ENCODE peak calls at places on chromosomes 12 and 14, in six cellular contexts. V, X, U, N, F and B are unnamed samples. For H3K36me3, the result is how much of the 10 kb centered on the place peaks cover.

GRCh38 chr12:102299731-102300130 is 102.1 kb upstream of the PMCH start:
- DNase-seq in U (no peak), V (no peak), X (no peak), F (no peak), N (no peak), B (no peak)

GRCh38 chr14:39342768-39343167 is 89.5 kb downstream of the FBXO33 start:
- DNase-seq in N (no peak), U (no peak), X (no peak), V (no peak), F (no peak), B (no peak)

GRCh38 chr12:95709152-95709551 is 81.4 kb downstream of the NTN4 start:
- DNase-seq in N (no peak), V (no peak), U (peak), X (no peak), F (no peak), B (no peak)

GRCh38 chr14:35261774-35262173 is 30.4 kb upstream of the PSMA6 start:
- DNase-seq in N (no peak), F (no peak), X (no peak), V (no peak), U (no peak), B (no peak)

GRCh38 chr12:124036117-124037109 is 63.4 kb downstream of the ZNF664 start:
- DNase-seq in X (no peak), U (peak), N (peak), V (no peak), F (peak), B (no peak)

GRCh38 chr12:5556033-5556614 is 124.2 kb downstream of the NTF3 start:
- DNase-seq in N (no peak), V (no peak), U (no peak), X (no peak), F (no peak), B (no peak)

GRCh38 chr14:37051153-37051552 is 121.3 kb downstream of the SLC25A21 start:
- DNase-seq in N (no peak), X (no peak), U (peak), V (no peak), F (no peak), B (no peak)

GRCh38 chr14:55929136-55929535 is 189.1 kb upstream of the PELI2 start:
- DNase-seq in N (no peak), U (no peak), X (no peak), V (no peak), F (no peak), B (no peak)

GRCh38 chr12:72448089-72448488 is 175.9 kb downstream of the TRHDE start:
- DNase-seq in F (no peak), U (no peak), X (no peak), N (no peak), V (no peak), B (no peak)

GRCh38 chr12:117028254-117028653 is 71.0 kb downstream of the TESC start:
- DNase-seq in N (no peak), V (no peak), U (no peak), X (peak), F (no peak), B (no peak)

DNA sequence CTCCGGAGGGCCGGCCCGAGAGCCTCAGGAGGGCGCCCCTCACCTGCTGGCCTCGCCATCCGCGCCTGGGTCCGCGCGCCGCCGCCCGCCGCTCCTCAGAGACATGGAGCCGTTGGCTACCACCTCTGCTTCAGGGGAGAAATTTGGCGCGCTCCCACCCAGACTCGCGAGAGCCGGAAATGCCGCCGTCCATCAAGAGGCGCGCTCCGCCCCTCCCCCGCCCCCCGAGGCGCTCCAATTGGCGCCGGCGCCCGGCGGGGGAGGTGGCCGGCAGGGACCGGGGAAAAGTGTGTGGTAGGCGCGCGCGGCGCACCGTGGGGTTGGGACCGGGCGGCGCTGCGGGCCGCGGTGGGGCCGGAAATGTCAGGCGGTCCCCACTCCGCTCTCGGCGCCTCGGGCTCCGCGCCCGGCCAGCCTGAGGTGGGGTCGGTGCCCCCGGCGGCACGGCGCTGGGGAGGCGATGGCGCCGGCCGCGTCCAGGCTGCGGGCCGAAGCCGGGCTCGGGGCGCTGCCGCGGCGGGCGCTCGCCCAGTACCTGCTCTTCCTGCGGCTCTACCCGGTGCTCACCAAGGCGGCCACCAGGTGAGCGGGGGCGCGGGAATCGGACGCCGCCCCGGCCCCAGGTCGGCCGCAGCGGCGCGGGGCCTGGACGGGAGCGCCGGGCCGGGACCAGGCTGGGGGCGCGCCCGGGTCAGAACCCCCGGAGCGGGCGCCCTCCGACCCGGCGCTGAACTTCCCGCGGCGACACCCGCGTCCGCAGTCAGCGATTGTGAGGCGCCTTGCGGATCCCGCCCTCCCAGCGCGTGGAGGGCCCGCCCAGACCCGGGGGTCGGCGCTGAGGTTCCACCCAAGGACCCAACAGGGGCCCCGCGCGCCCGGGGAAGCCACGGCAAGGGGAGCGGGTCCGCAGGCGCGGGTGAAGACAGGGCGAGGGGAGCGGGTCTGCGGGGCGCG is at the start of the genes POLE and PXMP2:
- DNase-seq in U (peak), X (peak), N (peak), V (peak), F (peak), B (peak)
- TF ChIP-seq CTCF in U (no peak), X (no peak), N (peak), V (no peak), F (no peak), B (no peak)

DNA sequence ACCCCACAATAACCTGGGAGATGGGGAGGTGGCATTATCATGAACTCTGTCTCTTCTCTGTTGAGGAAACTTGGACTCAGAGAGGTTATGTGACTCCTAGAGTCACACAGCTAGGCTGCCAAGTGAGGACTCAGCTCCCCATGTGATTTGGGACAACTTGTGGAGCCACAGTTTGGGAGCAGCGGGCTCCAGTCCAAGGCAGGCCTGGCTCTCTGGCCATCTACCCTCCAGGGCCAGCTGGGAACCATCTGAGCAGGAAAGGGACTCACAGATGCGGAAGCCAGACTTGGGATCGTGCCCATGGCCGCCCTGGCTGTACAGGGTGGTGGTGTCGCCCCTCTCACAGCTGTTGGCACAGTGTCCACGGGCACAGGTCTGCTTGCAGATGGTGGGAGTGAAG is 59.1 kb downstream of the ISCA2 start:
- DNase-seq in F (peak), N (peak), U (peak), X (peak), V (peak), B (peak)
- H3K27ac ChIP-seq in F (peak), N (peak), U (peak), X (no peak), V (peak), B (peak)

GRCh38 chr14:74293621-74294020 is 9.1 kb downstream of the ABCD4 start:
- DNase-seq in V (no peak), F (no peak), U (no peak), X (no peak), N (no peak), B (no peak)
- H3K36me3 ChIP-seq in V (half or more), F (half or more), U (under half), X (under half), N (under half), B (half or more)

GRCh38 chr14:81625343-81625742 is 91.7 kb upstream of the SEL1L start:
- DNase-seq in F (no peak), X (no peak), U (no peak), V (no peak), N (no peak), B (no peak)
- TF ChIP-seq CTCF in F (peak), X (peak), U (no peak), V (peak), N (peak), B (peak)

GRCh38 chr12:100797786-100798580 is 3.4 kb downstream of the ANO4 start:
- DNase-seq in V (no peak), N (no peak), U (no peak), X (no peak), F (no peak), B (no peak)
- H3K27ac ChIP-seq in V (no peak), N (no peak), U (no peak), X (no peak), F (no peak), B (no peak)

GRCh38 chr12:87227157-87227556 is 802.0 kb downstream of the C12orf50 start:
- DNase-seq in F (no peak), X (no peak), V (no peak), U (peak), N (no peak), B (no peak)
- H3K36me3 ChIP-seq in F (under half), X (under half), V (under half), U (under half), N (under half), B (under half)

GRCh38 chr12:46933947-46934346 is 108.2 kb upstream of the SLC38A4 start:
- DNase-seq in F (no peak), U (peak), V (no peak), X (no peak), N (no peak), B (no peak)
- TF ChIP-seq CTCF in F (peak), U (peak), V (peak), X (peak), N (peak), B (peak)

DNA sequence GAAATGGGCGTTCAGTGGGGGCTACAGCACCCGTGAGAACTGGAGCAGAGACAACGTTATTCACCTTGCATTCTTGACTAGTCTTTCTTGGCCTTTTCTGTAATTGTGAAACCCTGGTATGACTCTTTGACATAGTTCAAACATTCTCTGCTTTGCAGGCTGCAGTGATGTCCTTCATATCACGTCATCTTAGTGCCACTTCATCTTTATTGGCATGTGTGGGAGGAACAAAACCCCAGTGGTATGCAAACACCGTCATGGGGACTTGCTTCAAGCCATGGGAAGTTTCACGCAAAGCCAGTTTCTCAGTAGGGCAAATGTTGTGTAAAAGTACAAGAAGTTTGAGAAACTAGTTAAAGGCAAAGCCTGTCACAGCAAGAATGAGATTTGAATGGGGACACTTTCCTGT is 20.2 kb upstream of the DUSP16 start:
- DNase-seq in N (no peak), U (peak), V (no peak), X (no peak), F (no peak), B (no peak)
- H3K27ac ChIP-seq in N (no peak), U (no peak), V (no peak), X (no peak), F (no peak), B (no peak)

GRCh38 chr12:105167346-105167745 is 59.8 kb downstream of the WASHC4 start:
- DNase-seq in X (no peak), F (no peak), N (no peak), U (no peak), V (no peak), B (no peak)

GRCh38 chr12:105164068-105164467 is 56.5 kb downstream of the WASHC4 start:
- DNase-seq in F (no peak), V (no peak), U (peak), N (no peak), X (no peak), B (no peak)

GRCh38 chr12:105166736-105167135 is 59.2 kb downstream of the WASHC4 start:
- DNase-seq in F (no peak), X (no peak), U (no peak), N (no peak), V (no peak), B (no peak)

GRCh38 chr12:105157598-105157997 is 50.1 kb downstream of the WASHC4 start:
- DNase-seq in U (no peak), F (no peak), X (no peak), N (no peak), V (no peak), B (no peak)

GRCh38 chr12:105162174-105162573 is 54.6 kb downstream of the WASHC4 start:
- DNase-seq in U (no peak), F (no peak), X (no peak), N (no peak), V (no peak), B (no peak)
- H3K36me3 ChIP-seq in U (under half), F (half or more), X (under half), N (under half), V (half or more), B (under half)

GRCh38 chr14:80364816-80365215 is 153.5 kb upstream of the DIO2 start:
- DNase-seq in F (no peak), X (no peak), V (no peak), U (no peak), N (no peak), B (no peak)

GRCh38 chr14:80364274-80364673 is 153.0 kb upstream of the DIO2 start:
- DNase-seq in V (no peak), N (no peak), X (no peak), F (no peak), U (peak), B (no peak)
- TF ChIP-seq CTCF in V (no peak), N (no peak), X (peak), F (peak), U (peak), B (no peak)